ENCODE peak calls at places on chromosome 7, in seven cellular contexts. S, L, X, Y, O, Q and H are unnamed samples.

GRCh38 chr7:45923290-45923689 is 2.2 kb upstream of the IGFBP3 start:
- DNase-seq in O (peak), Y (peak), S (peak), Q (peak), L (no peak), X (peak), H (peak)

GRCh38 chr7:132785861-132786260 is 209.6 kb upstream of the PLXNA4 start:
- DNase-seq in L (no peak), X (no peak), Y (no peak), O (no peak), S (no peak), Q (no peak), H (peak)

GRCh38 chr7:36611703-36612102 is 112.6 kb downstream of the AOAH start:
- DNase-seq in O (no peak), L (no peak), X (no peak), Q (no peak), Y (no peak), S (no peak), H (no peak)

GRCh38 chr7:90933984-90934383 is 330.2 kb upstream of the FZD1 start:
- DNase-seq in S (no peak), X (no peak), O (no peak), L (no peak), Q (no peak), Y (no peak), H (no peak)

GRCh38 chr7:107244613-107245012 is 75.8 kb downstream of the HBP1 start:
- DNase-seq in Q (no peak), Y (no peak), O (no peak), L (no peak), X (no peak), S (no peak), H (no peak)

GRCh38 chr7:135175931-135176330 is 5.4 kb upstream of the CYREN start:
- DNase-seq in Y (no peak), O (no peak), L (no peak), Q (no peak), X (no peak), S (no peak), H (no peak)

GRCh38 chr7:38731195-38731594 is 100.0 kb upstream of the AMPH start:
- DNase-seq in S (peak), O (no peak), L (peak), Y (peak), Q (no peak), X (no peak), H (peak)

GRCh38 chr7:16563281-16564022 is 36.8 kb downstream of the LRRC72 start:
- DNase-seq in Q (peak), L (no peak), Y (peak), S (peak), O (peak), X (no peak), H (no peak)

GRCh38 chr7:15821484-15822122 is 135.1 kb upstream of the MEOX2 start:
- DNase-seq in O (no peak), Q (peak), S (peak), X (no peak), L (no peak), Y (no peak), H (peak)

GRCh38 chr7:80478683-80479082 is 33.2 kb downstream of the GNAT3 start:
- DNase-seq in Y (peak), L (no peak), O (peak), Q (peak), X (no peak), S (peak), H (peak)

GRCh38 chr7:151851782-151852181 is 25.1 kb downstream of the PRKAG2 start:
- DNase-seq in Y (no peak), O (no peak), S (no peak), Q (no peak), L (no peak), X (peak), H (no peak)

GRCh38 chr7:51162724-51163329 is 153.8 kb downstream of the COBL start:
- DNase-seq in Y (peak), L (peak), S (peak), Q (peak), X (peak), O (peak), H (peak)

GRCh38 chr7:16785316-16785715 is 19.5 kb downstream of the AGR2 start:
- DNase-seq in S (no peak), X (no peak), Y (no peak), Q (no peak), O (no peak), L (no peak), H (no peak)

GRCh38 chr7:3326246-3326645 is 25.2 kb downstream of the SDK1 start:
- DNase-seq in S (no peak), L (no peak), X (no peak), Y (no peak), Q (no peak), O (no peak), H (no peak)

GRCh38 chr7:26667514-26668133 is 196.8 kb downstream of the SKAP2 start:
- DNase-seq in S (peak), L (peak), O (peak), Y (peak), X (peak), Q (peak), H (peak)